ENCODE peak calls at places on chromosomes 12 and 14, in five cellular contexts. B, W, O, K and F are unnamed samples.

GRCh38 chr12:47818382-47818700 is 1.4 kb downstream of the HDAC7 start:
- DNase-seq in B (no peak), W (no peak), O (peak; percentile 36), K (no peak), F (no peak)

GRCh38 chr14:45135181-45135580 is 549 bp upstream of the FANCM start:
- DNase-seq in B (peak; percentile 5), W (peak; percentile 67), O (no peak), K (no peak), F (peak; percentile 7)

GRCh38 chr12:67988600-67988999 is 647 bp upstream of the IFNG-AS1 start:
- DNase-seq in B (no peak), W (no peak), O (peak; percentile 84), K (no peak), F (no peak)

GRCh38 chr14:58430156-58430555 is 2.6 kb downstream of the KIAA0586 start:
- DNase-seq in B (peak; percentile 71), W (no peak), O (no peak), K (no peak), F (peak; percentile 97)

GRCh38 chr12:42255221-42255874 is 17.3 kb upstream of the YAF2 start:
- DNase-seq in B (no peak), W (no peak), O (no peak), K (no peak), F (no peak)

GRCh38 chr12:2739832-2740641 is 54.7 kb upstream of the FKBP4 start:
- DNase-seq in B (peak; percentile 10), W (peak; percentile 1), O (no peak), K (no peak), F (peak; percentile 64)

GRCh38 chr12:94384030-94384429 is 75.6 kb downstream of the CEP83 start:
- DNase-seq in B (no peak), W (no peak), O (no peak), K (no peak), F (no peak)

GRCh38 chr12:89781161-89781560 is 72.5 kb upstream of the ATP2B1 start:
- DNase-seq in B (no peak), W (no peak), O (no peak), K (no peak), F (no peak)

GRCh38 chr14:99118046-99118721 is 153.8 kb downstream of the BCL11B start:
- DNase-seq in B (no peak), W (no peak), O (no peak), K (no peak), F (no peak)

GRCh38 chr12:27279836-27280235 is 35.8 kb downstream of the STK38L start:
- DNase-seq in B (no peak), W (no peak), O (no peak), K (no peak), F (peak; percentile 18)

GRCh38 chr12:124675881-124676688 is 108.7 kb upstream of the NCOR2 start:
- DNase-seq in B (peak; percentile 24), W (no peak), O (no peak), K (no peak), F (no peak)

GRCh38 chr14:31297701-31298344 is 90.2 kb upstream of the HECTD1 start:
- DNase-seq in B (no peak), W (no peak), O (peak; percentile 6), K (no peak), F (peak; percentile 38)

GRCh38 chr12:101777476-101777875 is 38.2 kb upstream of the SYCP3 start:
- DNase-seq in B (no peak), W (no peak), O (peak; percentile 18), K (no peak), F (no peak)

GRCh38 chr12:32533971-32534590 is 134.7 kb downstream of the FGD4 start:
- DNase-seq in B (peak; percentile 61), W (no peak), O (peak; percentile 89), K (no peak), F (peak; percentile 43)

GRCh38 chr12:126454581-126454980 is 1389.3 kb downstream of the AACS start:
- DNase-seq in B (no peak), W (no peak), O (no peak), K (no peak), F (no peak)

GRCh38 chr14:100342195-100342594 is 19.1 kb downstream of the SLC25A47 start:
- DNase-seq in B (no peak), W (no peak), O (no peak), K (no peak), F (no peak)